ENCODE peak calls at places on chromosomes 11 and 22, in nine cellular contexts. F is stimulated activated CD4-positive, alpha-beta T cell treated with anti-CD3 and anti-CD28 coated beads, Interleukin-4, amount 100 ng/mL, for 24 hours; X is RKO; B is GM19239; L is GM04503; J is GM10248; D is fibroblast of lung; P is T-helper 2 cell; M is KBM-7. Y is an unnamed sample.

GRCh38 chr22:43109921-43110443 is 568 bp upstream of the BIK start:
- DNase-seq in F (no peak), L (no peak), J (no peak), B (no peak), D (no peak), X (no peak), P (no peak), M (no peak), Y (no peak)

GRCh38 chr11:74019860-74020259 is 11.0 kb upstream of the UCP3 start:
- DNase-seq in D (no peak), B (no peak), J (no peak), M (no peak), L (no peak), P (no peak), X (no peak), F (peak; percentile 79), Y (no peak)

GRCh38 chr11:132579686-132580085 is 952.6 kb downstream of the OPCML start:
- DNase-seq in J (no peak), L (no peak), F (no peak), B (no peak), X (no peak), M (no peak), P (no peak), D (no peak), Y (no peak)

GRCh38 chr22:29457730-29458129 is 19.3 kb downstream of the RFPL1 start:
- DNase-seq in P (no peak), M (peak; percentile 47), B (peak; percentile 75), F (no peak), X (peak; percentile 66), D (peak; percentile 18), J (peak; percentile 75), L (no peak), Y (peak; percentile 30)

GRCh38 chr11:2362414-2362813 is 14.7 kb upstream of the CD81 start:
- DNase-seq in J (no peak), L (no peak), D (no peak), X (no peak), B (no peak), F (no peak), P (no peak), M (no peak), Y (no peak)

GRCh38 chr11:117572129-117572528 is 224.9 kb downstream of the DSCAML1 start:
- DNase-seq in B (no peak), M (no peak), P (no peak), D (no peak), F (no peak), L (no peak), X (no peak), J (no peak), Y (no peak)

GRCh38 chr11:64447717-64448598 is 89.0 kb downstream of the RPS6KA4 start:
- DNase-seq in F (no peak), M (peak; percentile 72), J (peak; percentile 58), P (no peak), D (peak; percentile 20), X (no peak), B (peak; percentile 46), L (peak; percentile 12), Y (no peak)

GRCh38 chr22:39244496-39245129 is at the start of gene PDGFB:
- DNase-seq in F (no peak), L (no peak), P (no peak), D (no peak), B (no peak), X (no peak), M (no peak), J (no peak), Y (peak; percentile 78)

GRCh38 chr11:69220581-69221051 is 64.9 kb downstream of the SMIM38 start:
- DNase-seq in J (no peak), F (no peak), P (no peak), M (no peak), X (no peak), D (peak; percentile 22), B (no peak), L (no peak), Y (no peak)

GRCh38 chr11:1549355-1550330 is 22.4 kb downstream of the DUSP8 start:
- DNase-seq in M (no peak), P (no peak), D (no peak), X (no peak), L (no peak), J (no peak), F (no peak), B (no peak), Y (no peak)

GRCh38 chr11:123382555-123383074 is 47.5 kb upstream of the GRAMD1B start:
- DNase-seq in B (no peak), M (no peak), L (no peak), X (no peak), J (no peak), F (peak; percentile 6), P (no peak), D (no peak), Y (no peak)

GRCh38 chr11:66183581-66184048 is 84.8 kb upstream of the RAB1B start:
- DNase-seq in P (no peak), D (no peak), L (no peak), F (peak; percentile 4), J (no peak), M (peak; percentile 13), X (peak; percentile 23), B (no peak), Y (no peak)

Y was measured in ACHN.